ENCODE peak calls at places on chromosome 9, in six cellular contexts. R is GM12891, D is K562, O is GM12878, K is H1, L is HepG2. F is an unnamed sample.

GRCh38 chr9:91764661-91765060 is 185.4 kb downstream of the ROR2 start:
- DNase-seq in R (no peak), D (no peak), O (no peak), K (no peak), L (no peak), F (no peak)

GRCh38 chr9:114315723-114316363 is 7.1 kb upstream of the ORM1 start:
- DNase-seq in R (no peak), D (no peak), O (no peak), K (peak; percentile 2), L (no peak), F (no peak)

GRCh38 chr9:90659626-90660364 is 17.2 kb upstream of the DIRAS2 start:
- DNase-seq in R (no peak), D (no peak), O (no peak), K (no peak), L (no peak), F (no peak)

GRCh38 chr9:133563286-133564213 is 29.0 kb downstream of the ADAMTSL2 start:
- DNase-seq in R (no peak), D (peak; percentile 32), O (no peak), K (no peak), L (no peak), F (no peak)

GRCh38 chr9:82052081-82052480 is 63.5 kb downstream of the SPATA31D1 start:
- DNase-seq in R (no peak), D (no peak), O (no peak), K (no peak), L (no peak), F (no peak)

GRCh38 chr9:107422189-107422802 is 67.3 kb downstream of the KLF4 start:
- DNase-seq in R (peak; percentile 30), D (peak; percentile 81), O (no peak), K (peak; percentile 84), L (peak; percentile 73), F (no peak)

GRCh38 chr9:35954942-35955546 is 2.9 kb downstream of the OR2S2 start:
- DNase-seq in R (no peak), D (peak; percentile 65), O (no peak), K (peak; percentile 50), L (peak; percentile 56), F (peak; percentile 25)

GRCh38 chr9:119861801-119862200 is 492.6 kb upstream of the BRINP1 start:
- DNase-seq in R (no peak), D (no peak), O (no peak), K (no peak), L (no peak), F (no peak)

GRCh38 chr9:133534346-133535284 is at the start of gene ADAMTSL2:
- DNase-seq in R (no peak), D (peak; percentile 26), O (no peak), K (peak; percentile 79), L (peak; percentile 73), F (no peak)

GRCh38 chr9:69976165-69976564 is 67.5 kb upstream of the MAMDC2 start:
- DNase-seq in R (no peak), D (no peak), O (no peak), K (no peak), L (no peak), F (no peak)

GRCh38 chr9:101445353-101446029 is 9.9 kb upstream of the ALDOB start:
- DNase-seq in R (no peak), D (no peak), O (no peak), K (no peak), L (peak; percentile 73), F (no peak)

GRCh38 chr9:95313010-95313498 is 4.5 kb downstream of the FANCC start:
- DNase-seq in R (peak; percentile 41), D (no peak), O (no peak), K (no peak), L (peak; percentile 75), F (no peak)

GRCh38 chr9:118928723-118929122 is 440.5 kb downstream of the BRINP1 start:
- DNase-seq in R (no peak), D (no peak), O (no peak), K (no peak), L (no peak), F (no peak)

GRCh38 chr9:70902705-70903131 is 218.7 kb downstream of the TRPM3 start:
- DNase-seq in R (no peak), D (no peak), O (no peak), K (no peak), L (no peak), F (no peak)

GRCh38 chr9:581673-582497 is 259.6 kb upstream of the DMRT1 start:
- DNase-seq in R (no peak), D (peak; percentile 21), O (no peak), K (peak; percentile 81), L (peak; percentile 41), F (no peak)

GRCh38 chr9:120663380-120663779 is 50.9 kb downstream of the MEGF9 start:
- DNase-seq in R (no peak), D (no peak), O (no peak), K (no peak), L (no peak), F (no peak)

GRCh38 chr9:6925841-6926240 is 168.1 kb downstream of the KDM4C start:
- DNase-seq in R (no peak), D (no peak), O (no peak), K (no peak), L (no peak), F (no peak)

GRCh38 chr9:125586173-125586512 is 120.9 kb downstream of the MAPKAP1 start:
- DNase-seq in R (no peak), D (peak; percentile 15), O (no peak), K (no peak), L (no peak), F (no peak)

GRCh38 chr9:29213374-29214161 is 1640.3 kb upstream of the C9orf72 start:
- DNase-seq in R (no peak), D (no peak), O (no peak), K (peak; percentile 83), L (no peak), F (no peak)

GRCh38 chr9:76161546-76161945 is 232.7 kb downstream of the RFK start:
- DNase-seq in R (no peak), D (no peak), O (no peak), K (no peak), L (no peak), F (no peak)

GRCh38 chr9:98323051-98323830 is 67.8 kb upstream of the TBC1D2 start:
- DNase-seq in R (no peak), D (no peak), O (no peak), K (no peak), L (no peak), F (no peak)

GRCh38 chr9:136554870-136555269 is 9.0 kb upstream of the NOTCH1 start:
- DNase-seq in R (no peak), D (no peak), O (no peak), K (no peak), L (no peak), F (no peak)

GRCh38 chr9:34665109-34665380 is 2.6 kb upstream of the CCL27 start:
- DNase-seq in R (no peak), D (no peak), O (no peak), K (no peak), L (no peak), F (no peak)

GRCh38 chr9:34665381-34666250 is 3.2 kb upstream of the CCL27 start:
- DNase-seq in R (peak; percentile 79), D (peak; percentile 95), O (no peak), K (peak; percentile 95), L (peak; percentile 56), F (peak; percentile 80)

GRCh38 chr9:34662544-34663295 is at the start of gene CCL27:
- DNase-seq in R (no peak), D (no peak), O (no peak), K (no peak), L (no peak), F (no peak)

GRCh38 chr9:34663296-34663590 is 786 bp upstream of the CCL27 start:
- DNase-seq in R (no peak), D (no peak), O (no peak), K (no peak), L (no peak), F (no peak)

DNA sequence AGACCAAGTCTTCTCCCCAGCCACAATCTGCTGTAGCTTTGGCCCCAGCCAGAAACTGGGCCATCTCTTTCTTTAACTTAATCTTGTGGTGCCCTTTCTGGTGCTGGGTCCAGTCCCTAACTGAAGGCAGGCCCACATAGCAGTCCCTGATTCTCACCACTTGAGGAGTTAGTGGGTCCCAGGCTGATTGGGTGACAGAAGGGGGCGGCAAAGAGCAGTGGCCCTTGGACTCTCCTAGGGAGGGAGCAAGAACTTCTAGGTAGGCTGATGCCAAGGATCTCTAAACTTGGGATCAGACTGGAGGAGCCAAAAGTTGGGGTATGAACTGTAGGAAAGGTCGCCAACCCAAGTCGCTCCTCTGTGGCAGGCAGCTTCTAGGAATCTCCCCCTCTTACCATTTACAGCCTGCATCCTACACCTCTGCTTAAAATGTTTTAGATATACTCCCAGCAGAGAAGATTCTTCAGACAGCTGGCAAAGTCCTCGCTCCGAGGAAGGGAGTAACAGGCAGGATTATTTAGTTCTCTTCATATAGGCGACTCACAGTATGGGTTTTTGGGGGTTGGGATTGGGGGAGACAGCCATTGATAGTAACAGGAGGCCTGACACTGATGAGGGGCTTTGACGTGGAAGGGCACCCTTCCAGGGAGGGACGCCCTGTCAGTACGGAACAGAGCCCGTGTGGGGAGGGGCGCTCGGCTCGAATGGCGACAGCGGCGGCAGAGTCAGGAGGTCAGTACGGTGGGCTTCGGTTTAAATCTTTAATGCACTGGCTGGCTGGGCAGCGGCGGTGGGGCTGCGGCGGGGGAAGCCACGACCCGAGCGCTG is 2.0 kb upstream of the CCL27 start:
- DNase-seq in R (peak; percentile 53), D (peak; percentile 88), O (no peak), K (peak; percentile 94), L (peak; percentile 67), F (no peak)
- TF ChIP-seq POLR2AphosphoS5 in R (no peak), D (no peak), O (no peak), K (no peak), L (no peak), F (no peak)

GRCh38 chr9:127445851-127446719 is 5.1 kb downstream of the RPL12 start:
- DNase-seq in R (no peak), D (peak; percentile 56), O (no peak), K (no peak), L (no peak), F (no peak)
- TF ChIP-seq POLR2A in R (peak; percentile 58), D (peak; percentile 86), O (peak; percentile 53), K (peak; percentile 18), L (peak; percentile 43), F (peak; percentile 63)

GRCh38 chr9:112021742-112022141 is 125.1 kb downstream of the UGCG start:
- DNase-seq in R (no peak), D (no peak), O (no peak), K (no peak), L (no peak), F (no peak)
- TF ChIP-seq TAF1 in R (no peak), D (no peak), O (no peak), K (no peak), L (no peak), F (no peak)

GRCh38 chr9:124257865-124258764 is at the start of gene NEK6:
- DNase-seq in R (peak; percentile 52), D (peak; percentile 40), O (no peak), K (no peak), L (no peak), F (peak; percentile 54)

GRCh38 chr9:124260769-124261603 is 3.2 kb downstream of the NEK6 start:
- DNase-seq in R (no peak), D (peak; percentile 33), O (no peak), K (no peak), L (peak; percentile 61), F (no peak)

GRCh38 chr9:124258765-124259272 is 1.1 kb downstream of the NEK6 start:
- DNase-seq in R (no peak), D (no peak), O (no peak), K (peak; percentile 64), L (peak; percentile 23), F (no peak)

GRCh38 chr9:124257070-124257864 is 482 bp upstream of the NEK6 start:
- DNase-seq in R (no peak), D (no peak), O (no peak), K (peak; percentile 66), L (no peak), F (no peak)

GRCh38 chr9:124259273-124260078 is 1.7 kb downstream of the NEK6 start:
- DNase-seq in R (no peak), D (peak; percentile 42), O (no peak), K (no peak), L (peak; percentile 91), F (no peak)
- TF ChIP-seq POLR2AphosphoS5 in R (no peak), D (no peak), O (no peak), K (no peak), L (peak; percentile 59), F (no peak)